ENCODE peak calls at places on chromosome 3, in eight cellular contexts. R, C, U, J, T, M, Y and O are unnamed samples.

GRCh38 chr3:129794319-129795201 is 99.0 kb downstream of the TMCC1 start:
- DNase-seq in R (peak; percentile 52), C (peak; percentile 50), U (no peak), J (peak; percentile 67), T (peak; percentile 43), M (no peak), Y (no peak), O (no peak)

GRCh38 chr3:99882436-99883137 is 64.9 kb downstream of the CMSS1 start:
- DNase-seq in R (no peak), C (no peak), U (no peak), J (no peak), T (no peak), M (no peak), Y (no peak), O (no peak)

GRCh38 chr3:143751643-143752178 is 96.6 kb downstream of the SLC9A9 start:
- DNase-seq in R (no peak), C (no peak), U (no peak), J (no peak), T (no peak), M (no peak), Y (no peak), O (no peak)

GRCh38 chr3:18883553-18883952 is 264.8 kb upstream of the KCNH8 start:
- DNase-seq in R (no peak), C (no peak), U (no peak), J (no peak), T (no peak), M (no peak), Y (no peak), O (no peak)

GRCh38 chr3:39541917-39542329 is 74.4 kb downstream of the MOBP start:
- DNase-seq in R (no peak), C (peak; percentile 22), U (no peak), J (no peak), T (peak; percentile 50), M (no peak), Y (no peak), O (no peak)

GRCh38 chr3:181278468-181279238 is 289.1 kb upstream of the DNAJC19 start:
- DNase-seq in R (no peak), C (peak; percentile 13), U (no peak), J (no peak), T (peak; percentile 3), M (no peak), Y (no peak), O (no peak)

GRCh38 chr3:1571736-1572135 is 478.9 kb downstream of the CNTN6 start:
- DNase-seq in R (no peak), C (no peak), U (no peak), J (no peak), T (no peak), M (no peak), Y (no peak), O (no peak)

GRCh38 chr3:52298147-52299098 is 10.8 kb downstream of the GLYCTK start:
- DNase-seq in R (no peak), C (no peak), U (no peak), J (no peak), T (no peak), M (no peak), Y (no peak), O (no peak)